ENCODE peak calls at places on chromosomes 4 and X, in nine cellular contexts. T, R, X, C, K, Y, D, Z and Q are unnamed samples.
A peak's percentile ranks its signal among the peaks of the same experiment; 100 is the strongest.

GRCh38 chr4:119628281-119629141 is at the start of gene PDE5A:
- DNase-seq in K (peak; percentile 78), Z (peak; percentile 89), T (peak; percentile 78), C (no peak), X (peak; percentile 85), D (peak; percentile 80), Y (peak; percentile 95), R (peak; percentile 58), Q (peak; percentile 71)

GRCh38 chrX:74585766-74586165 is 28.7 kb downstream of the RLIM start:
- DNase-seq in T (no peak), Y (no peak), D (no peak), Z (no peak), X (no peak), R (no peak), C (no peak), K (no peak), Q (no peak)

GRCh38 chr4:156547439-156547838 is 424.2 kb downstream of the PDGFC start:
- DNase-seq in D (peak; percentile 97), T (peak; percentile 16), X (no peak), Z (no peak), R (peak; percentile 95), Y (no peak), C (peak; percentile 47), K (peak; percentile 11), Q (no peak)

GRCh38 chrX:66000178-66000577 is 39.7 kb downstream of the VSIG4 start:
- DNase-seq in D (no peak), C (no peak), Z (no peak), K (no peak), Y (no peak), R (no peak), T (no peak), X (no peak), Q (no peak)

GRCh38 chr4:43337707-43338106 is 445.2 kb downstream of the GRXCR1 start:
- DNase-seq in K (peak; percentile 30), Z (no peak), X (no peak), Y (no peak), D (peak; percentile 63), T (no peak), R (peak; percentile 73), C (no peak), Q (no peak)

GRCh38 chr4:183140911-183141320 is 41.9 kb downstream of the WWC2 start:
- DNase-seq in C (peak; percentile 8), Z (no peak), D (peak; percentile 76), T (no peak), Y (no peak), X (no peak), R (peak; percentile 82), K (no peak), Q (no peak)

GRCh38 chrX:103635436-103635835 is 6.7 kb downstream of the TCEAL1 start:
- DNase-seq in T (no peak), Z (no peak), K (no peak), X (no peak), Y (no peak), C (no peak), R (peak; percentile 12), D (no peak), Q (no peak)

GRCh38 chrX:34528081-34528480 is 129.0 kb downstream of the TMEM47 start:
- DNase-seq in C (no peak), D (no peak), X (no peak), Z (no peak), T (no peak), R (peak; percentile 1), Y (no peak), K (no peak), Q (no peak)

GRCh38 chr4:19117022-19117421 is 1095.5 kb upstream of the LCORL start:
- DNase-seq in Z (no peak), Y (no peak), R (no peak), K (no peak), T (no peak), C (no peak), X (no peak), D (no peak), Q (no peak)

GRCh38 chr4:161696957-161697356 is 466.8 kb downstream of the FSTL5 start:
- DNase-seq in X (no peak), C (no peak), T (no peak), K (no peak), R (no peak), Z (no peak), D (no peak), Y (no peak), Q (no peak)

GRCh38 chr4:80228460-80228859 is 31.2 kb downstream of the PRDM8 start:
- DNase-seq in K (no peak), C (no peak), Y (no peak), T (no peak), D (no peak), X (peak; percentile 17), Z (no peak), R (no peak), Q (no peak)

GRCh38 chr4:2803624-2804448 is 11.0 kb downstream of the SH3BP2 start:
- DNase-seq in Z (no peak), R (no peak), K (no peak), C (no peak), T (peak; percentile 66), Y (peak; percentile 75), D (no peak), X (no peak), Q (no peak)

GRCh38 chr4:152843476-152844107 is 63.8 kb downstream of the ARFIP1 start:
- DNase-seq in Z (no peak), T (no peak), K (no peak), X (no peak), D (no peak), C (no peak), Y (no peak), R (no peak), Q (no peak)

GRCh38 chrX:7574325-7574724 is 268.6 kb upstream of the VCX start:
- DNase-seq in Z (peak; percentile 30), D (no peak), Y (no peak), K (peak; percentile 5), R (peak; percentile 8), T (no peak), X (no peak), C (no peak), Q (no peak)

GRCh38 chr4:15675363-15675762 is 6.3 kb upstream of the FAM200B start:
- DNase-seq in D (no peak), K (no peak), T (no peak), C (no peak), X (peak; percentile 9), Y (no peak), R (no peak), Z (no peak), Q (no peak)

GRCh38 chr4:170399894-170400293 is 310.1 kb upstream of the AADAT start:
- DNase-seq in T (no peak), R (peak; percentile 38), K (no peak), X (no peak), Z (no peak), C (no peak), D (no peak), Y (no peak), Q (no peak)

GRCh38 chr4:183284965-183285364 is 35.1 kb downstream of the CLDN22 start:
- DNase-seq in Y (no peak), R (peak; percentile 66), D (peak; percentile 95), Z (no peak), T (no peak), C (peak; percentile 69), K (no peak), X (no peak), Q (no peak)

GRCh38 chr4:83589283-83589682 is 53.4 kb downstream of the GPAT3 start:
- DNase-seq in K (no peak), Y (no peak), X (no peak), C (no peak), R (no peak), T (no peak), Z (no peak), D (no peak), Q (no peak)

GRCh38 chr4:120843840-120844527 is 78.5 kb downstream of the PRDM5 start:
- DNase-seq in X (peak; percentile 14), R (no peak), D (no peak), Y (no peak), T (no peak), K (no peak), Z (no peak), C (no peak), Q (no peak)

GRCh38 chr4:174211611-174212044 is 71.8 kb downstream of the FBXO8 start:
- DNase-seq in K (no peak), R (no peak), Z (no peak), D (no peak), Y (no peak), C (no peak), T (no peak), X (no peak), Q (no peak)

GRCh38 chr4:6561706-6562371 is 13.2 kb upstream of the MAN2B2 start:
- DNase-seq in C (no peak), X (no peak), Z (no peak), D (no peak), Y (no peak), R (no peak), K (no peak), T (no peak), Q (no peak)
- TF ChIP-seq CTCF in C (no peak), X (no peak), Z (no peak), D (no peak), Y (no peak), R (no peak), K (no peak), T (no peak), Q (no peak)

GRCh38 chr4:91965166-91965565 is 338.6 kb upstream of the GRID2 start:
- DNase-seq in D (no peak), T (no peak), R (no peak), Y (no peak), C (no peak), X (no peak), Z (no peak), K (no peak), Q (no peak)
- TF ChIP-seq CTCF in D (no peak), T (no peak), R (no peak), Y (no peak), C (no peak), X (no peak), Z (peak; percentile 17), K (no peak), Q (no peak)

DNA sequence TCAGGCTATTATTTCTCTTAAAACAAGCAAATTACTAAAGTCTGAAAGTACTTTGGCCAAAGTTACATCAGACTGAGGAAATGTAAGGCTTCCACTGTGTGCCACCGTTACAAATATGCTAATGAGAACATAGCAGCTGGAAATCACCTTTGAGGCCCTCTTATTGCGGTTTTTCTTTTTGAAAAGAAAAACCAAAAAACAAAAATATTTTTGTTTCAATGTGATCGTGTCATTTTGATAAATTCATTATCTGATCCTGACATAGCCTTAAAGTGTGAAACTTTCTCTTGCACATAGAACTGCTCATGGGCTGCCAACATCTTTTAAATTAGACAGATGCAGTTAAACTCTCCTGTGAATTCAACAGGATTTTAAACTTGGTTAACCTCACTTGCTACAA is 2.8 kb upstream of the TIFA start:
- DNase-seq in C (no peak), X (peak; percentile 85), D (no peak), Z (no peak), T (no peak), R (no peak), Y (no peak), K (no peak), Q (no peak)
- TF ChIP-seq CTCF in C (no peak), X (no peak), D (no peak), Z (no peak), T (no peak), R (no peak), Y (no peak), K (no peak), Q (no peak)

DNA sequence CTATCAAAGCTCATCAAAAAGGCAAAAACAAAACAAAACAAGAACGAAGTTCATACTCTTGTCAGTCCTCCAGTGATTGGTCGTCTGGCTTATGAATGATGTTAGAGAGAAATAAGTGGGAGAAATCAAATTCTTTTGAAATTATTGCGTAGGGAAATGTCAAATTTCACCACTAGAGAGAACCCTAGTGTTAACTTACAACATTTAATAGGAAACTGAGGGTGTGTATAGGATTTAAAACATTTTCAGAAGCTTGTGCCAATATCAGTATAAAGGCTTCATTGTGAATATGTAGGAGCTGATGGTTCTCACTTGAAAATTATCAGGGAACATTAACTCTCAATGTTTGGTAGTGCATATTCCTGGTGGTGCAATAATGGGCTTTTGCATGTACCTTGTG is 17.4 kb downstream of the ADH6 start:
- DNase-seq in Y (no peak), Z (no peak), D (peak; percentile 55), T (no peak), R (peak; percentile 73), K (no peak), C (peak; percentile 39), X (no peak), Q (no peak)
- TF ChIP-seq CTCF in Y (no peak), Z (no peak), D (peak; percentile 59), T (no peak), R (peak; percentile 41), K (no peak), C (peak; percentile 42), X (no peak), Q (no peak)